ENCODE peak calls at places on chromosomes 3 and 15, in seven cellular contexts. One of them, this sample, is unnamed.

GRCh38 chr3:116339441-116340028 is 105.8 kb downstream of the LSAMP start:
- DNase-seq in K562: no peak
- DNase-seq in GM12878: no peak
- DNase-seq in HCT116: no peak
- DNase-seq in transverse colon: peak
- DNase-seq in suprapubic skin: no peak
- DNase-seq in breast epithelium: no peak
- DNase-seq in this sample: no peak

GRCh38 chr3:52041118-52041847 is 15.1 kb downstream of the DUSP7 start:
- DNase-seq in K562: no peak
- DNase-seq in GM12878: no peak
- DNase-seq in HCT116: no peak
- DNase-seq in transverse colon: no peak
- DNase-seq in suprapubic skin: no peak
- DNase-seq in breast epithelium: no peak
- DNase-seq in this sample: no peak

GRCh38 chr3:32725721-32726120 is 40.7 kb downstream of the CNOT10 start:
- DNase-seq in K562: no peak
- DNase-seq in GM12878: no peak
- DNase-seq in HCT116: no peak
- DNase-seq in transverse colon: no peak
- DNase-seq in suprapubic skin: no peak
- DNase-seq in breast epithelium: no peak
- DNase-seq in this sample: no peak

GRCh38 chr3:59185586-59186381 is 136.0 kb upstream of the CFAP20DC start:
- DNase-seq in K562: no peak
- DNase-seq in GM12878: no peak
- DNase-seq in HCT116: no peak
- DNase-seq in transverse colon: no peak
- DNase-seq in suprapubic skin: no peak
- DNase-seq in breast epithelium: no peak
- DNase-seq in this sample: no peak

GRCh38 chr3:127206611-127207516 is 13.9 kb downstream of the PRR23E start:
- DNase-seq in K562: no peak
- DNase-seq in GM12878: no peak
- DNase-seq in HCT116: no peak
- DNase-seq in transverse colon: no peak
- DNase-seq in suprapubic skin: peak
- DNase-seq in breast epithelium: no peak
- DNase-seq in this sample: no peak

GRCh38 chr15:31387483-31388118 is 61.0 kb downstream of the KLF13 start:
- DNase-seq in K562: no peak
- DNase-seq in GM12878: no peak
- DNase-seq in HCT116: no peak
- DNase-seq in transverse colon: no peak
- DNase-seq in suprapubic skin: peak
- DNase-seq in breast epithelium: no peak
- DNase-seq in this sample: no peak

GRCh38 chr3:40780341-40780800 is 255.6 kb downstream of the ZNF621 start:
- DNase-seq in K562: no peak
- DNase-seq in GM12878: no peak
- DNase-seq in HCT116: no peak
- DNase-seq in transverse colon: peak
- DNase-seq in suprapubic skin: peak
- DNase-seq in breast epithelium: peak
- DNase-seq in this sample: peak

GRCh38 chr3:23576379-23576959 is 229.3 kb upstream of the UBE2E1 start:
- DNase-seq in K562: no peak
- DNase-seq in GM12878: no peak
- DNase-seq in HCT116: no peak
- DNase-seq in transverse colon: no peak
- DNase-seq in suprapubic skin: no peak
- DNase-seq in breast epithelium: no peak
- DNase-seq in this sample: no peak

GRCh38 chr15:31328425-31328998 is 1.9 kb downstream of the KLF13 start:
- DNase-seq in K562: peak
- DNase-seq in GM12878: no peak
- DNase-seq in HCT116: no peak
- DNase-seq in transverse colon: no peak
- DNase-seq in suprapubic skin: no peak
- DNase-seq in breast epithelium: no peak
- DNase-seq in this sample: no peak

GRCh38 chr3:42697326-42698051 is 5.1 kb downstream of the HHATL start:
- DNase-seq in K562: no peak
- DNase-seq in GM12878: no peak
- DNase-seq in HCT116: no peak
- DNase-seq in transverse colon: no peak
- DNase-seq in suprapubic skin: no peak
- DNase-seq in breast epithelium: peak
- DNase-seq in this sample: no peak

DNA sequence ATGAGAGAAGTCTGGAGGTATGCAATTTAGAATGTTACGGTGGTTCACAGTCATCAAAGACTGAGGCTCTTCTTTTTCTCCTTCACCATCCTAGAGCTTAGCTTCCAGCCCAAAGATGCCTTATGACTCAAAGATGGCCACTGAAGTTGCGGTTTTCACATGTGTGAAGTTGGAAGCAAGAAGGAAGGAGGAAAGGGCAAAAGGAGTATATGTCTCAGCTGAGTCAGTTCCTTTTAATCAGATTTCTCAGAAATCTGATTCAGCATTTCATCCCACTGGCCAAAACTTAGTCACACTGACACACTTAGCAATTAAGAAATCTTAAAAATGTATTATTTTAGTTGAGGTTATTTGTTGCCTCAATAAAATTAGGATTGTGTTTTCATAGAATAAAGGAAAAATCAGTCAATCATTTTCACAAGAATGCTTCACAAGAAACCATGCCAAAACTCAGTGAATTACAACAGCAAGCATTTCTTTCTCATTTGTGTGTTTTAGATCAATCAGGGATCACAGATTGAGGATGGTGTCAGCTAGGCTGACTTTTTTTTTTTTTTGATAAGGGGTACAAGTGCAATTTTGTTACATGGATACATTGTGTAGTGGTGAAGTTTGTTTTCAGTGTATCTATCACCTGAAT is 211.1 kb upstream of the GADL1 start:
- DNase-seq in K562: no peak
- DNase-seq in GM12878: no peak
- DNase-seq in HCT116: no peak
- DNase-seq in transverse colon: no peak
- DNase-seq in suprapubic skin: no peak
- DNase-seq in breast epithelium: no peak
- DNase-seq in this sample: no peak
- TF ChIP-seq POLR2AphosphoS5 in K562: no peak
- TF ChIP-seq POLR2AphosphoS5 in GM12878: no peak
- TF ChIP-seq POLR2AphosphoS5 in HCT116: no peak
- TF ChIP-seq POLR2AphosphoS5 in transverse colon: no peak
- TF ChIP-seq POLR2AphosphoS5 in suprapubic skin: no peak
- TF ChIP-seq POLR2AphosphoS5 in breast epithelium: no peak
- TF ChIP-seq POLR2AphosphoS5 in this sample: no peak

DNA sequence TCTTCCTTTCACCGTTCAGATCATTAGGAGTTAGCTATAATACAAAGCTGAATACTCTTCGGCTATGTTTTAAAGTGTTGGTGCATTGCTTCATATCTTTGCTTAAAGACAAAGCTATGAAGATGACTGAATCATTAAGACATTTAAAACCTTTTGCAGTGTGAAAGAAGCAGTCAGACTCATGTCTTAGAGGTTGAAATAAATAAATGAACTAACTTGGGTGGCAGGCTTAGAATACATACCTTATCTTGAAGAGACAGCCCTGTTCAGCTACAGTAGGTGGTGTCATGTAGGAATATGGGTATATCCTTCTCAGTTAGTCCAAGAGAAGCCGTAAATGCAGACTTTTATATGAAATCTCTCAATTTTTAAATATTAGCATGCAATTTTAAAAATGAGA is 63.4 kb downstream of the OPA1 start:
- DNase-seq in K562: peak
- DNase-seq in GM12878: no peak
- DNase-seq in HCT116: no peak
- DNase-seq in transverse colon: no peak
- DNase-seq in suprapubic skin: no peak
- DNase-seq in breast epithelium: no peak
- DNase-seq in this sample: no peak
- TF ChIP-seq POLR2A in K562: no peak
- TF ChIP-seq POLR2A in GM12878: no peak
- TF ChIP-seq POLR2A in HCT116: no peak
- TF ChIP-seq POLR2A in transverse colon: no peak
- TF ChIP-seq POLR2A in suprapubic skin: no peak
- TF ChIP-seq POLR2A in breast epithelium: no peak
- TF ChIP-seq POLR2A in this sample: no peak

DNA sequence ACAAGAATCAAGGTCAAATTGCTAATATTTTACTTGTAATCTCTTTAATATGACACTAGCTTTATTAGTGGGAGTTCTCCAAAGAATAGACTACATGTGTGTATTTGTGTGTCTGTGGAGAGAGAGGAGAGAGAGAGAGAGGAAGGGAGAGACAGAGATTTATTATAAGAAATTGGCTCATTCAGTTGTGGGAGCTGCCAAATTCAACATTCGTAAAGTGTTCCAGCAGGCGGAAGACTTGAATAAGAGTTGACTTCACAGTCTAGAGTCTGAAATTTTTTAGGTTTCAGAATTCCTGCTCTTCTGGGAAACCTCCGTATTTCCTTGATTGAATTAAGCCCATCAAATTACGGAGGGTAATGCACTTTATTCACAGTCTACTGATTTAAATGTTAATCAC is 4.7 kb upstream of the CLDN1 start:
- DNase-seq in K562: no peak
- DNase-seq in GM12878: no peak
- DNase-seq in HCT116: no peak
- DNase-seq in transverse colon: no peak
- DNase-seq in suprapubic skin: no peak
- DNase-seq in breast epithelium: no peak
- DNase-seq in this sample: no peak
- TF ChIP-seq CTCF in K562: no peak
- TF ChIP-seq CTCF in GM12878: no peak
- TF ChIP-seq CTCF in HCT116: no peak
- TF ChIP-seq CTCF in transverse colon: no peak
- TF ChIP-seq CTCF in suprapubic skin: no peak
- TF ChIP-seq CTCF in breast epithelium: peak
- TF ChIP-seq CTCF in this sample: no peak

DNA sequence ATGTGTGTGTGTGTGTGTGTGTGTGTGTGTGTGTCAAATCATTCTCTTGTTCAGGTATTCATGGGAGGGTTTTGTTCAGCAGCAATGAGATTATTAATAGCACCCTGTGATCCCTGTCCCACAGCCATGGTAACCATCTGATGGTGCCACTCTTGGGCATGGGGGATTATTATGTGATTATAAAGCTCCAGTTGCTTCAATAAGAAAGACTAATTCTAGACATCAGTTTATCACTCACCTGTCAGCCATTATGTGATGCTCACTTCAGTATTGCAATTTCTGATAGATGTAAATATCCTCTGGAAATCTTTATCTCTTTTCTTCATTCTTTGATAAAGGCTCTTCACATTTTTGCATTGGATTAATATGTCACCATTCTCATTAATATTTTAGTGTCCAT is 145.9 kb upstream of the POU1F1 start:
- DNase-seq in K562: no peak
- DNase-seq in GM12878: no peak
- DNase-seq in HCT116: no peak
- DNase-seq in transverse colon: no peak
- DNase-seq in suprapubic skin: no peak
- DNase-seq in breast epithelium: no peak
- DNase-seq in this sample: no peak
- TF ChIP-seq POLR2AphosphoS5 in K562: no peak
- TF ChIP-seq POLR2AphosphoS5 in GM12878: no peak
- TF ChIP-seq POLR2AphosphoS5 in HCT116: no peak
- TF ChIP-seq POLR2AphosphoS5 in transverse colon: no peak
- TF ChIP-seq POLR2AphosphoS5 in suprapubic skin: no peak
- TF ChIP-seq POLR2AphosphoS5 in breast epithelium: no peak
- TF ChIP-seq POLR2AphosphoS5 in this sample: no peak

This sample was measured in upper lobe of left lung.